ENCODE peak calls at places on chromosomes 13 and 19, in nine cellular contexts. G is HL-60; X is body of pancreas; T is brain microvascular endothelial cell; L is neural progenitor cell; M is ovary; R is heart left ventricle; O is right lobe of liver; S is CD8-positive, alpha-beta T cell. V is an unnamed sample. For H3K27me3, the result is how much of the 10 kb centered on the place peaks cover.

GRCh38 chr19:58252102-58252685 is 23.5 kb downstream of the ZNF544 start:
- DNase-seq in G (no peak), X (no peak), T (no peak), L (peak), M (no peak), R (no peak), O (no peak), S (no peak), V (no peak)

GRCh38 chr19:38376576-38376975 is 2.2 kb downstream of the PSMD8 start:
- DNase-seq in G (no peak), X (no peak), T (no peak), L (no peak), M (no peak), R (no peak), O (no peak), S (no peak), V (no peak)

GRCh38 chr13:63625869-63626268 is 2210.2 kb upstream of the PCDH20 start:
- DNase-seq in G (no peak), X (no peak), T (peak), L (no peak), M (no peak), R (no peak), O (no peak), S (no peak), V (no peak)

GRCh38 chr13:52345048-52345447 is 60.9 kb downstream of the THSD1 start:
- DNase-seq in G (no peak), X (no peak), T (peak), L (no peak), M (no peak), R (no peak), O (no peak), S (no peak), V (no peak)

GRCh38 chr19:15466851-15467733 is 2.7 kb upstream of the RASAL3 start:
- DNase-seq in G (peak), X (no peak), T (peak), L (no peak), M (no peak), R (no peak), O (no peak), S (peak), V (no peak)

GRCh38 chr13:111664696-111665095 is 344.3 kb downstream of the TEX29 start:
- DNase-seq in G (no peak), X (no peak), T (no peak), L (no peak), M (no peak), R (no peak), O (peak), S (no peak), V (no peak)

GRCh38 chr19:18446811-18447359 is 9.0 kb upstream of the ISYNA1 start:
- DNase-seq in G (no peak), X (no peak), T (no peak), L (no peak), M (no peak), R (no peak), O (peak), S (no peak), V (no peak)

GRCh38 chr13:103694033-103694432 is 627.8 kb upstream of the SLC10A2 start:
- DNase-seq in G (no peak), X (no peak), T (no peak), L (no peak), M (no peak), R (no peak), O (no peak), S (no peak), V (no peak)

GRCh38 chr13:25286308-25286968 is 850 bp downstream of the MTMR6 start:
- DNase-seq in G (peak), X (peak), T (peak), L (peak), M (no peak), R (peak), O (no peak), S (peak), V (no peak)

GRCh38 chr13:43339843-43340550 is 316.6 kb downstream of the DNAJC15 start:
- DNase-seq in G (no peak), X (no peak), T (no peak), L (no peak), M (no peak), R (no peak), O (no peak), S (no peak), V (no peak)

GRCh38 chr13:112895521-112896465 is 73.2 kb upstream of the MCF2L start:
- DNase-seq in G (no peak), X (no peak), T (no peak), L (no peak), M (peak), R (no peak), O (no peak), S (no peak), V (no peak)

GRCh38 chr19:48780684-48781391 is 25.5 kb downstream of the FGF21 start:
- DNase-seq in G (no peak), X (peak), T (peak), L (no peak), M (peak), R (no peak), O (no peak), S (no peak), V (peak)

GRCh38 chr13:77360032-77360431 is 33.1 kb upstream of the MYCBP2 start:
- DNase-seq in G (no peak), X (no peak), T (no peak), L (no peak), M (no peak), R (no peak), O (no peak), S (no peak), V (no peak)

GRCh38 chr19:55622242-55622969 is 2.0 kb downstream of the ZNF784 start:
- DNase-seq in G (no peak), X (no peak), T (no peak), L (no peak), M (peak), R (no peak), O (no peak), S (no peak), V (no peak)

GRCh38 chr13:112186091-112186490 is 119.1 kb downstream of the SOX1 start:
- DNase-seq in G (no peak), X (no peak), T (no peak), L (no peak), M (peak), R (no peak), O (peak), S (no peak), V (no peak)

GRCh38 chr19:9413240-9413954 is 22.0 kb downstream of the ZNF266 start:
- DNase-seq in G (no peak), X (no peak), T (no peak), L (no peak), M (no peak), R (no peak), O (no peak), S (no peak), V (no peak)
- H3K4me3 ChIP-seq in G (no peak), X (no peak), T (no peak), L (no peak), M (no peak), R (no peak), O (no peak), S (peak), V (no peak)

DNA sequence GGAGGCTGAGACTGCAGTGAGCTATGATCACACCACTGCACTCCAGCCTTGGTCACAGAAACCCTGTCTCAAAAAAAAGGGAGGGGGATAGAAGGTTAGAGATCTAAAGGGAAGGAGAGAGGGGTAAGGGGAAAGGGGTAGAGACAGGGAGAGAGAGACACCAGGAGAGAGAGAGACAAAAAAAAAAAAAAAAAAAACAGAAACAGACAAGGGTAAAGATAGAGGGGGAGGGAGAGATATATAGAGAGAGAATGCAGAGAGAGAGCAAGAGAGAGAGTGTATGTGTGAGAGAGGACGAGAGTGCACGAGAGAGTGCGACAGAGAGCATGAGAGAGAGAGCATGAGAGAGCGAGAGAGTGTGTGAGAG is 4.2 kb downstream of the CD70 start:
- DNase-seq in G (no peak), X (no peak), T (no peak), L (no peak), M (no peak), R (no peak), O (no peak), S (no peak), V (no peak)
- H3K27me3 ChIP-seq in G (under half), X (under half), T (half or more), L (half or more), M (under half), R (half or more), O (under half), S (under half), V (under half)

GRCh38 chr13:44816701-44817684 is 172.3 kb downstream of the NUFIP1 start:
- DNase-seq in G (no peak), X (no peak), T (peak), L (no peak), M (no peak), R (no peak), O (no peak), S (no peak), V (no peak)

GRCh38 chr13:44819762-44820161 is 169.5 kb downstream of the NUFIP1 start:
- DNase-seq in G (no peak), X (no peak), T (no peak), L (no peak), M (no peak), R (no peak), O (no peak), S (no peak), V (no peak)

GRCh38 chr13:44819245-44819644 is 170.0 kb downstream of the NUFIP1 start:
- DNase-seq in G (no peak), X (no peak), T (peak), L (no peak), M (no peak), R (no peak), O (no peak), S (no peak), V (peak)

GRCh38 chr13:44818016-44818415 is 171.3 kb downstream of the NUFIP1 start:
- DNase-seq in G (no peak), X (no peak), T (no peak), L (no peak), M (no peak), R (no peak), O (no peak), S (no peak), V (no peak)

GRCh38 chr13:44818428-44818827 is 170.8 kb downstream of the NUFIP1 start:
- DNase-seq in G (no peak), X (peak), T (peak), L (peak), M (no peak), R (no peak), O (no peak), S (no peak), V (no peak)
- TF ChIP-seq CTCF in G (no peak), X (peak), T (peak), L (peak), M (no peak), R (no peak), O (no peak), S (no peak), V (peak)

GRCh38 chr19:34269081-34269480 is 14.7 kb downstream of the GARRE1 start:
- DNase-seq in G (no peak), X (peak), T (no peak), L (no peak), M (no peak), R (no peak), O (peak), S (no peak), V (no peak)

GRCh38 chr19:34269489-34269888 is 15.1 kb downstream of the GARRE1 start:
- DNase-seq in G (no peak), X (peak), T (no peak), L (no peak), M (no peak), R (no peak), O (no peak), S (no peak), V (no peak)

GRCh38 chr19:34263745-34264237 is 9.4 kb downstream of the GARRE1 start:
- DNase-seq in G (no peak), X (no peak), T (no peak), L (no peak), M (no peak), R (no peak), O (no peak), S (no peak), V (no peak)

GRCh38 chr19:34261335-34262109 is 7.2 kb downstream of the GARRE1 start:
- DNase-seq in G (no peak), X (no peak), T (no peak), L (no peak), M (no peak), R (no peak), O (no peak), S (no peak), V (no peak)

GRCh38 chr19:34265221-34265650 is 10.9 kb downstream of the GARRE1 start:
- DNase-seq in G (no peak), X (peak), T (no peak), L (no peak), M (no peak), R (peak), O (no peak), S (no peak), V (no peak)
- H3K4me3 ChIP-seq in G (no peak), X (no peak), T (no peak), L (no peak), M (no peak), R (peak), O (no peak), S (no peak), V (no peak)

V was measured in kidney epithelial cell.